ENCODE peak calls at places on chromosomes 5 and 9, in eight cellular contexts. One of them, this sample, is unnamed.

GRCh38 chr5:133122711-133123110 is 70.9 kb downstream of the HSPA4 start:
- DNase-seq in ovary: no peak
- DNase-seq in body of pancreas: no peak
- DNase-seq in GM23338: no peak
- DNase-seq in A549: no peak
- DNase-seq in psoas muscle: no peak
- DNase-seq in cardiac muscle cell: no peak
- DNase-seq in lower leg skin: no peak
- DNase-seq in this sample: no peak

GRCh38 chr5:143562935-143563334 is 159.4 kb upstream of the NR3C1 start:
- DNase-seq in ovary: no peak
- DNase-seq in body of pancreas: peak
- DNase-seq in GM23338: no peak
- DNase-seq in A549: peak
- DNase-seq in psoas muscle: no peak
- DNase-seq in cardiac muscle cell: peak
- DNase-seq in lower leg skin: no peak
- DNase-seq in this sample: no peak

GRCh38 chr5:133321833-133322420 is 270.1 kb downstream of the HSPA4 start:
- DNase-seq in ovary: no peak
- DNase-seq in body of pancreas: peak
- DNase-seq in GM23338: no peak
- DNase-seq in A549: no peak
- DNase-seq in psoas muscle: no peak
- DNase-seq in cardiac muscle cell: no peak
- DNase-seq in lower leg skin: no peak
- DNase-seq in this sample: no peak

GRCh38 chr5:89878140-89878570 is 531.4 kb downstream of the CETN3 start:
- DNase-seq in ovary: no peak
- DNase-seq in body of pancreas: no peak
- DNase-seq in GM23338: peak
- DNase-seq in A549: peak
- DNase-seq in psoas muscle: no peak
- DNase-seq in cardiac muscle cell: peak
- DNase-seq in lower leg skin: no peak
- DNase-seq in this sample: peak

GRCh38 chr9:86765736-86766410 is 181.4 kb downstream of the GAS1 start:
- DNase-seq in ovary: no peak
- DNase-seq in body of pancreas: no peak
- DNase-seq in GM23338: no peak
- DNase-seq in A549: no peak
- DNase-seq in psoas muscle: no peak
- DNase-seq in cardiac muscle cell: no peak
- DNase-seq in lower leg skin: no peak
- DNase-seq in this sample: no peak

GRCh38 chr5:39399135-39400036 is 25.4 kb downstream of the DAB2 start:
- DNase-seq in ovary: no peak
- DNase-seq in body of pancreas: no peak
- DNase-seq in GM23338: peak
- DNase-seq in A549: peak
- DNase-seq in psoas muscle: no peak
- DNase-seq in cardiac muscle cell: peak
- DNase-seq in lower leg skin: peak
- DNase-seq in this sample: peak

GRCh38 chr5:40999966-41000365 is 71.2 kb downstream of the MROH2B start:
- DNase-seq in ovary: no peak
- DNase-seq in body of pancreas: no peak
- DNase-seq in GM23338: no peak
- DNase-seq in A549: no peak
- DNase-seq in psoas muscle: no peak
- DNase-seq in cardiac muscle cell: peak
- DNase-seq in lower leg skin: no peak
- DNase-seq in this sample: no peak

GRCh38 chr5:135020111-135020895 is 13.7 kb downstream of the PITX1 start:
- DNase-seq in ovary: no peak
- DNase-seq in body of pancreas: no peak
- DNase-seq in GM23338: no peak
- DNase-seq in A549: no peak
- DNase-seq in psoas muscle: no peak
- DNase-seq in cardiac muscle cell: no peak
- DNase-seq in lower leg skin: no peak
- DNase-seq in this sample: no peak

GRCh38 chr9:31137850-31138160 is 1246.6 kb upstream of the ACO1 start:
- DNase-seq in ovary: no peak
- DNase-seq in body of pancreas: no peak
- DNase-seq in GM23338: no peak
- DNase-seq in A549: no peak
- DNase-seq in psoas muscle: no peak
- DNase-seq in cardiac muscle cell: peak
- DNase-seq in lower leg skin: no peak
- DNase-seq in this sample: no peak

GRCh38 chr5:54083851-54084250 is 226.5 kb downstream of the ARL15 start:
- DNase-seq in ovary: no peak
- DNase-seq in body of pancreas: no peak
- DNase-seq in GM23338: no peak
- DNase-seq in A549: no peak
- DNase-seq in psoas muscle: no peak
- DNase-seq in cardiac muscle cell: no peak
- DNase-seq in lower leg skin: no peak
- DNase-seq in this sample: no peak

GRCh38 chr5:127206320-127207113 is 84.1 kb upstream of the MEGF10 start:
- DNase-seq in ovary: no peak
- DNase-seq in body of pancreas: no peak
- DNase-seq in GM23338: no peak
- DNase-seq in A549: peak
- DNase-seq in psoas muscle: no peak
- DNase-seq in cardiac muscle cell: peak
- DNase-seq in lower leg skin: no peak
- DNase-seq in this sample: peak

GRCh38 chr5:111747336-111747735 is 9.7 kb downstream of the NREP start:
- DNase-seq in ovary: no peak
- DNase-seq in body of pancreas: no peak
- DNase-seq in GM23338: no peak
- DNase-seq in A549: no peak
- DNase-seq in psoas muscle: no peak
- DNase-seq in cardiac muscle cell: no peak
- DNase-seq in lower leg skin: no peak
- DNase-seq in this sample: no peak

GRCh38 chr9:6147847-6148246 is 67.8 kb upstream of the IL33 start:
- DNase-seq in ovary: no peak
- DNase-seq in body of pancreas: no peak
- DNase-seq in GM23338: no peak
- DNase-seq in A549: no peak
- DNase-seq in psoas muscle: no peak
- DNase-seq in cardiac muscle cell: no peak
- DNase-seq in lower leg skin: no peak
- DNase-seq in this sample: no peak

GRCh38 chr5:123997354-123998215 is 485.6 kb downstream of the CSNK1G3 start:
- DNase-seq in ovary: no peak
- DNase-seq in body of pancreas: no peak
- DNase-seq in GM23338: no peak
- DNase-seq in A549: no peak
- DNase-seq in psoas muscle: no peak
- DNase-seq in cardiac muscle cell: peak
- DNase-seq in lower leg skin: no peak
- DNase-seq in this sample: peak

GRCh38 chr9:112541690-112542089 is 55.1 kb downstream of the KIAA1958 start:
- DNase-seq in ovary: no peak
- DNase-seq in body of pancreas: no peak
- DNase-seq in GM23338: no peak
- DNase-seq in A549: no peak
- DNase-seq in psoas muscle: no peak
- DNase-seq in cardiac muscle cell: peak
- DNase-seq in lower leg skin: no peak
- DNase-seq in this sample: no peak

GRCh38 chr5:142680605-142681259 is 5.2 kb downstream of the FGF1 start:
- DNase-seq in ovary: no peak
- DNase-seq in body of pancreas: peak
- DNase-seq in GM23338: no peak
- DNase-seq in A549: peak
- DNase-seq in psoas muscle: no peak
- DNase-seq in cardiac muscle cell: no peak
- DNase-seq in lower leg skin: peak
- DNase-seq in this sample: no peak

DNA sequence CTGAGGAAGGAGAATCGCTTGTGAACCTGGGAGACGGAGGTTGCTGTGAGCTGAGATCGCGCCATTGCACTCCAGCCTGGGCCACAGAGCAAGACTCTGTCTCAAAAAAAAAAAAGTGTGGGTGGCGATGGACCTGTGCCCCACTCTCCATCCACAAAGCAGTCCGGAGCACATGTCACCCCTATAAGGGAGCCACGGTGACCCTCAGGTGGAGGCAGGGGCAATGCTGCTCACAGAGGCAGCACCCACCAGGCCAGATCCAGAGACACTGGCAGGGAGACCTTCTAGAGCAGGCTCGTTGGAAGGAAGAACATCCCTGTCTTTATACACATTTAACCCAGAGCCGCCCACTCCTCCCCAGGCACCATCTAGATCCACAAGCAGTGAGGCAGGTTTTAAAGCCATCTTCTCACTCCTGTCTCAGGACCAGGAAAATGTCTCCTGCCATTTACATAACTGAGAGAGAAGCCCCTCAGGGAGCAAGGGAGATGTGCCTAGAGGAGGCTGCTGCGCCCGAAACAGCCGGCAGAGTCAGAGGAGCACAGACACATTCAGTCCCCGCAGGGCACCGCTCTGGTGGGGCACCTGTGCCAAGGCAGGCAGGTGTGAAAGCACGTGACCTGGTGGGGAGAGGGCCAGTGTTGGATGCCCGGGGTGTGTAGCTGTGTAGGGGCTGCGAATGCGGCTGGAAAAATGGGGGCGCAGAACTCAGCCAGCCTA is 31.6 kb upstream of the ADAMTS2 start:
- DNase-seq in ovary: no peak
- DNase-seq in body of pancreas: no peak
- DNase-seq in GM23338: no peak
- DNase-seq in A549: no peak
- DNase-seq in psoas muscle: no peak
- DNase-seq in cardiac muscle cell: no peak
- DNase-seq in lower leg skin: no peak
- DNase-seq in this sample: no peak
- H3K4me3 ChIP-seq in ovary: no peak
- H3K4me3 ChIP-seq in body of pancreas: no peak
- H3K4me3 ChIP-seq in GM23338: no peak
- H3K4me3 ChIP-seq in A549: no peak
- H3K4me3 ChIP-seq in psoas muscle: no peak
- H3K4me3 ChIP-seq in cardiac muscle cell: no peak
- H3K4me3 ChIP-seq in lower leg skin: no peak
- H3K4me3 ChIP-seq in this sample: no peak

DNA sequence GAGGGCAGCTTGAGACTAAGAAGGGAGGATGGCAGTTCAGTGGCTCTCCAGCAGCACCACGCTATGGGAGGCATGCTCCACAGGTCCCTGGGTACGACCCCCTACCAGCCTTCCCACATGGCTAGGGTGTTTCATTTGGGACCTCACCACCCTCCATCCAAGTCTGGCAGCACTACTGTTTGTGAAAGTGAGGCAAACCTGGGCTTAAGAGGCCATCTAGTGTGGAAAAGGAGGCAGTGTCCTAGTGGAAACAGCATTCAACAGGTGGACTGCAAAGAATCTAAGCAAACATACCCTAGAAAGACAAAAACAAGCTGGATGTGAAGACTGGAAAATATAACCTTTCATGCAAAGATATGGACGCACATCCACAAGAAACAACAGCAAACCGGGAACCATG is 4.8 kb upstream of the C5orf47 start:
- DNase-seq in ovary: no peak
- DNase-seq in body of pancreas: peak
- DNase-seq in GM23338: peak
- DNase-seq in A549: peak
- DNase-seq in psoas muscle: no peak
- DNase-seq in cardiac muscle cell: peak
- DNase-seq in lower leg skin: no peak
- DNase-seq in this sample: no peak
- TF ChIP-seq CTCF in ovary: no peak
- TF ChIP-seq CTCF in body of pancreas: no peak
- TF ChIP-seq CTCF in GM23338: peak
- TF ChIP-seq CTCF in A549: peak
- TF ChIP-seq CTCF in psoas muscle: peak
- TF ChIP-seq CTCF in cardiac muscle cell: peak
- TF ChIP-seq CTCF in lower leg skin: no peak
- TF ChIP-seq CTCF in this sample: peak

DNA sequence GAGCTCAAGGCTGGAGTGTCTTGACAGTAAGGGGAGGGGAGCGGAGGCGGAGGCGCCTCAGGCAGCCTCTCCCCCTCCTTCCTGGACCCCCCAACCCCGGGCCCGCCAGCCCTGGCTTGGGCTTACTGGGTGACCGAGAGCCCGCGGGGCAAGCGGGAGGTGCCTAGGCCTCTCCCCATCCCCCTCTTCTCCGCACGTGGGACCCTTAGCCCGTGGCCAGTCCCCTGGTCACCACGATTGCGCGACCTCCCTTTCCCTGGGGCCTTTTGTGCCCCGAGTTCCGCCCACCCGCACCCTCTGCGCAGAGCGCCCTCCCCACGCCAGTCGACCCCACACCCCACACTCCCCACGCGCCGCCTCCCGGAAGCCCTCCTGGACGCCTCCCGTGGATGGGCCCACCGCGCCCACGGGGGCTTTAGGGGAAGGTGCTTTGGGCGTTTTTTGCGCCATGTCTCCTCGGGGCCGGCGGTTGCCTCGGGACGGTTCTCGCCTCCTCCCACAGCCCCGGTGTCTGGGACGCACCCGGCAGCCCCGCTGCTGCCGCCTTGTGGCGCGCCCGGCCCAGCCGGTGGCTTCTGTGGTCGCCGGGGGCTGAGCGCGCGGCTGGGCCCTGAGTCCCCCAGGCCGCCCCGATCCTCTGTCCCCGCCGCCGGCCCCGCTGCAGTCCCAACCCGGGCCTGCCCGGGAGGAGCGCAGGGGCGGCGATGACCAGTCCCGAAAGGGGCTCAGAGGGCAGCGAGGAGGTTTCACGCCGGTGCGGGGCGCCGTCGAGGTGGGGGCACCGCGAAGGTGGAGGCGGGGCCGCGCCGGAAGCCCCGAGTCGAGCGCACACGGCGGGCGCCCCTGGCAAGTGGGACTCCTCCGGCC is 3.2 kb downstream of the TOR4A start:
- DNase-seq in ovary: peak
- DNase-seq in body of pancreas: no peak
- DNase-seq in GM23338: peak
- DNase-seq in A549: no peak
- DNase-seq in psoas muscle: peak
- DNase-seq in cardiac muscle cell: peak
- DNase-seq in lower leg skin: no peak
- DNase-seq in this sample: no peak
- H3K4me3 ChIP-seq in ovary: no peak
- H3K4me3 ChIP-seq in body of pancreas: no peak
- H3K4me3 ChIP-seq in GM23338: peak
- H3K4me3 ChIP-seq in A549: no peak
- H3K4me3 ChIP-seq in psoas muscle: peak
- H3K4me3 ChIP-seq in cardiac muscle cell: peak
- H3K4me3 ChIP-seq in lower leg skin: no peak
- H3K4me3 ChIP-seq in this sample: no peak

DNA sequence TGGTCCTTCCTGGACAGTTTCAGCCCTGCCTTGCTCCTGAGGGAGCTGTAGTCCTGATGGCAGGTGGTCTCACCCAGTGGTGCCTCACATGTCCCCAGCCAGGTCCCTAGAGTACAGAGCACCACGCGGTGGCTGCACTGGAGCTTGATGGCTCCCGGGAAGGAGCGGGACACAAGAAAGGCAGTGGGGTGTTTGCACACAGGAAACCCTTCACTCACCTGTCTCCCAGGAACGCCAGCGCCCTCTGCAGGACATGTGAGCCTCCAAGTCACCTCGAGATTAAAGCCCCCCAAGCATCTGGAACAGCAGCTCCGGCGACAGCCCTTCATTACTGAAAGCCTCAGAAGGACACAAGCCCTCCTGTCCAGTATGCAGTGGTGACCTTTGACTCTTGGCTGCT is 19.9 kb upstream of the TMEM250 start:
- DNase-seq in ovary: no peak
- DNase-seq in body of pancreas: peak
- DNase-seq in GM23338: peak
- DNase-seq in A549: peak
- DNase-seq in psoas muscle: no peak
- DNase-seq in cardiac muscle cell: peak
- DNase-seq in lower leg skin: no peak
- DNase-seq in this sample: no peak
- TF ChIP-seq CTCF in ovary: no peak
- TF ChIP-seq CTCF in body of pancreas: no peak
- TF ChIP-seq CTCF in GM23338: peak
- TF ChIP-seq CTCF in A549: peak
- TF ChIP-seq CTCF in psoas muscle: no peak
- TF ChIP-seq CTCF in cardiac muscle cell: peak
- TF ChIP-seq CTCF in lower leg skin: no peak
- TF ChIP-seq CTCF in this sample: peak